ENCODE peak calls at places on chromosomes 1 and 21, in eight cellular contexts. S, T, M, I, C, D, X and R are unnamed samples.

GRCh38 chr1:40421694-40422384 is 28.4 kb upstream of the ZFP69B start:
- DNase-seq in S (no peak), T (no peak), M (no peak), I (no peak), C (no peak), D (no peak), X (peak), R (peak)

GRCh38 chr1:65198095-65198494 is 50.1 kb downstream of the AK4 start:
- DNase-seq in S (no peak), T (no peak), M (no peak), I (no peak), C (no peak), D (no peak), X (no peak), R (peak)

GRCh38 chr1:48817505-48818114 is 40.9 kb upstream of the BEND5 start:
- DNase-seq in S (peak), T (no peak), M (peak), I (no peak), C (peak), D (peak), X (peak), R (peak)

GRCh38 chr1:99481391-99481996 is 164.4 kb upstream of the PALMD start:
- DNase-seq in S (peak), T (no peak), M (no peak), I (peak), C (peak), D (peak), X (no peak), R (peak)

GRCh38 chr1:3545363-3546047 is 65.8 kb downstream of the MEGF6 start:
- DNase-seq in S (no peak), T (no peak), M (no peak), I (no peak), C (no peak), D (no peak), X (no peak), R (no peak)

GRCh38 chr1:244988521-244988920 is 124.2 kb upstream of the HNRNPU start:
- DNase-seq in S (no peak), T (no peak), M (no peak), I (no peak), C (no peak), D (no peak), X (no peak), R (no peak)

GRCh38 chr1:34768856-34769255 is 9.3 kb downstream of the GJB4 start:
- DNase-seq in S (no peak), T (no peak), M (no peak), I (no peak), C (no peak), D (no peak), X (no peak), R (no peak)

GRCh38 chr1:42430286-42430685 is 25.5 kb downstream of the ZMYND12 start:
- DNase-seq in S (no peak), T (no peak), M (no peak), I (no peak), C (no peak), D (no peak), X (no peak), R (peak)

GRCh38 chr1:39332828-39333227 is 128.3 kb downstream of the MACF1 start:
- DNase-seq in S (no peak), T (no peak), M (no peak), I (no peak), C (no peak), D (no peak), X (no peak), R (no peak)

GRCh38 chr1:118963456-118964430 is 24.4 kb downstream of the TBX15 start:
- DNase-seq in S (no peak), T (no peak), M (no peak), I (no peak), C (peak), D (no peak), X (no peak), R (peak)

GRCh38 chr1:43687301-43688108 is 19.8 kb upstream of the ST3GAL3 start:
- DNase-seq in S (no peak), T (no peak), M (no peak), I (no peak), C (no peak), D (no peak), X (no peak), R (no peak)

GRCh38 chr21:42621828-42622199 is 31.6 kb upstream of the PDE9A start:
- DNase-seq in S (no peak), T (no peak), M (no peak), I (peak), C (no peak), D (no peak), X (no peak), R (no peak)

GRCh38 chr1:20885121-20885520 is 98.0 kb upstream of the HP1BP3 start:
- DNase-seq in S (no peak), T (no peak), M (no peak), I (no peak), C (no peak), D (no peak), X (no peak), R (peak)

GRCh38 chr1:205991237-205991636 is 12.0 kb downstream of the RAB7B start:
- DNase-seq in S (no peak), T (no peak), M (peak), I (no peak), C (no peak), D (no peak), X (no peak), R (peak)

GRCh38 chr1:32470991-32471694 is 6.3 kb downstream of the ZBTB8B start:
- DNase-seq in S (peak), T (no peak), M (no peak), I (no peak), C (no peak), D (no peak), X (no peak), R (no peak)

GRCh38 chr1:94068831-94069648 is 51.9 kb downstream of the ABCA4 start:
- DNase-seq in S (no peak), T (no peak), M (no peak), I (no peak), C (peak), D (peak), X (peak), R (peak)

GRCh38 chr1:167057297-167057688 is 32.9 kb downstream of the GPA33 start:
- DNase-seq in S (peak), T (no peak), M (no peak), I (peak), C (peak), D (peak), X (peak), R (peak)

GRCh38 chr1:202112864-202113689 is 9.6 kb upstream of the GPR37L1 start:
- DNase-seq in S (no peak), T (no peak), M (no peak), I (no peak), C (peak), D (no peak), X (peak), R (no peak)

GRCh38 chr1:221868894-221869293 is 127.0 kb upstream of the DUSP10 start:
- DNase-seq in S (no peak), T (no peak), M (peak), I (no peak), C (peak), D (no peak), X (no peak), R (peak)